ENCODE peak calls at places on chromosomes 12 and 14, in ten cellular contexts. F is activated CD4-positive, alpha-beta memory T cell treated with anti-CD3 and anti-CD28 coated beads, Interleukin-2, amount 10 ng/mL, durations not matched to agents 7 days and 5 days; Q is mesenteric fat pad; N is heart right ventricle; W is T-cell; S is naive thymus-derived CD8-positive, alpha-beta T cell; V is fibroblast of mammary gland; Z is stimulated activated CD8-positive, alpha-beta memory T cell treated with anti-CD3 and anti-CD28 coated beads, Interleukin-12 subunit alpha, Interleukin-12 subunit beta, amount 100 ng/mL, for 4 hours; K is GM19239; G is GM03348. B is an unnamed sample.

GRCh38 chr14:26404927-26405326 is 192.9 kb downstream of the NOVA1 start:
- DNase-seq in V (no peak), K (no peak), G (no peak), Z (no peak), Q (no peak), F (no peak), S (no peak), W (no peak), N (no peak), B (no peak)

GRCh38 chr14:74405663-74406062 is 20.3 kb downstream of the SYNDIG1L start:
- DNase-seq in Q (peak; percentile 69), W (no peak), N (no peak), Z (no peak), V (no peak), G (no peak), S (no peak), K (no peak), F (no peak), B (no peak)

GRCh38 chr12:104865080-104865479 is 93.0 kb downstream of the SLC41A2 start:
- DNase-seq in Z (no peak), Q (no peak), F (no peak), V (no peak), N (no peak), W (no peak), K (no peak), S (no peak), G (no peak), B (no peak)

GRCh38 chr12:65886996-65887395 is 62.7 kb downstream of the HMGA2 start:
- DNase-seq in Q (no peak), G (no peak), W (no peak), F (no peak), V (no peak), Z (no peak), S (no peak), K (no peak), N (no peak), B (peak; percentile 42)

GRCh38 chr12:121288158-121288848 is 8.2 kb downstream of the CAMKK2 start:
- DNase-seq in W (no peak), N (no peak), F (no peak), V (no peak), S (no peak), K (no peak), Z (no peak), G (no peak), Q (no peak), B (no peak)

GRCh38 chr14:21070610-21071224 is 613 bp downstream of the ARHGEF40 start:
- DNase-seq in W (no peak), G (peak; percentile 54), F (no peak), N (peak; percentile 66), S (peak; percentile 33), Z (no peak), Q (peak; percentile 88), V (peak; percentile 66), K (no peak), B (peak; percentile 50)

GRCh38 chr14:68143341-68143807 is 323.8 kb downstream of the RAD51B start:
- DNase-seq in G (peak; percentile 32), V (peak; percentile 90), Z (no peak), S (no peak), N (peak; percentile 83), Q (no peak), F (no peak), K (no peak), W (no peak), B (peak; percentile 88)

GRCh38 chr12:105330938-105331804 is 680 bp downstream of the C12orf75 start:
- DNase-seq in Q (no peak), V (no peak), S (peak; percentile 40), K (no peak), F (peak; percentile 52), N (peak; percentile 7), Z (peak; percentile 21), G (peak; percentile 47), W (peak; percentile 15), B (peak; percentile 23)

GRCh38 chr12:98440165-98440581 is 75.2 kb upstream of the TMPO start:
- DNase-seq in Q (no peak), F (no peak), V (peak; percentile 95), S (no peak), G (peak; percentile 91), Z (no peak), N (peak; percentile 85), W (no peak), K (no peak), B (peak; percentile 80)

GRCh38 chr14:75711134-75711795 is 50.2 kb downstream of the TTLL5 start:
- DNase-seq in K (no peak), V (peak; percentile 67), W (peak; percentile 4), N (no peak), F (peak; percentile 23), G (peak; percentile 78), Q (no peak), Z (no peak), S (no peak), B (peak; percentile 31)

B was measured in MG63.